ENCODE peak calls at places on chromosomes 1 and 21, in seven cellular contexts. Q is AG08396, O is iPS-NIHi11, M is M059J, S is Ammon's horn, L is NCI-H1436, H is nephron progenitor cell. U is an unnamed sample.

GRCh38 chr21:21085206-21085605 is 87.0 kb downstream of the NCAM2 start:
- DNase-seq in M (no peak), H (no peak), Q (no peak), S (peak; percentile 72), L (no peak), O (no peak), U (no peak)

GRCh38 chr1:221994274-221994698 is 252.4 kb upstream of the DUSP10 start:
- DNase-seq in Q (peak; percentile 25), L (no peak), O (no peak), S (no peak), H (no peak), M (peak; percentile 66), U (no peak)

GRCh38 chr1:8512504-8512903 is 194.6 kb downstream of the SLC45A1 start:
- DNase-seq in H (no peak), L (no peak), Q (no peak), S (no peak), M (no peak), O (no peak), U (no peak)

GRCh38 chr1:194975913-194976312 is 1632.3 kb downstream of the KCNT2 start:
- DNase-seq in L (no peak), H (no peak), O (no peak), S (no peak), M (peak; percentile 69), Q (no peak), U (no peak)

GRCh38 chr1:186152227-186152944 is 222.7 kb downstream of the TPR start:
- DNase-seq in H (no peak), S (no peak), Q (no peak), O (no peak), M (peak; percentile 95), L (no peak), U (no peak)

GRCh38 chr1:231235526-231235925 is 5.5 kb upstream of the GNPAT start:
- DNase-seq in L (no peak), S (no peak), Q (no peak), M (no peak), O (no peak), H (no peak), U (no peak)

GRCh38 chr1:153941826-153942725 is 4.4 kb downstream of the DENND4B start:
- DNase-seq in O (no peak), S (no peak), H (no peak), M (no peak), L (no peak), Q (no peak), U (no peak)

GRCh38 chr1:191256917-191257316 is 779.3 kb upstream of the BRINP3 start:
- DNase-seq in Q (no peak), O (no peak), L (no peak), S (no peak), H (no peak), M (no peak), U (no peak)

GRCh38 chr1:172278478-172278877 is 142.0 kb upstream of the C1orf105 start:
- DNase-seq in Q (peak; percentile 20), H (no peak), S (no peak), M (peak; percentile 77), L (no peak), O (peak; percentile 68), U (no peak)

GRCh38 chr1:3702990-3703728 is 49.1 kb upstream of the CCDC27 start:
- DNase-seq in Q (peak; percentile 57), H (peak; percentile 41), S (no peak), M (peak; percentile 73), O (no peak), L (no peak), U (no peak)

GRCh38 chr1:167842872-167843271 is 71.1 kb downstream of the ADCY10 start:
- DNase-seq in H (no peak), L (no peak), S (no peak), Q (no peak), M (no peak), O (no peak), U (no peak)

GRCh38 chr1:20322825-20323612 is 32.3 kb downstream of the VWA5B1 start:
- DNase-seq in L (no peak), O (no peak), M (peak; percentile 69), Q (no peak), S (no peak), H (no peak), U (no peak)

GRCh38 chr1:66503841-66504470 is 30.0 kb upstream of the SGIP1 start:
- DNase-seq in Q (peak; percentile 35), O (peak; percentile 46), L (peak; percentile 64), S (peak; percentile 75), M (peak; percentile 79), H (peak; percentile 49), U (peak; percentile 23)

GRCh38 chr1:150366416-150367296 is 2.7 kb downstream of the RPRD2 start:
- DNase-seq in M (peak; percentile 30), L (no peak), S (no peak), O (no peak), H (no peak), Q (peak; percentile 7), U (no peak)

GRCh38 chr1:38153426-38154088 is 107.0 kb upstream of the POU3F1 start:
- DNase-seq in S (no peak), O (peak; percentile 28), H (no peak), Q (no peak), M (no peak), L (no peak), U (peak; percentile 81)

GRCh38 chr1:227032396-227032795 is 92.3 kb downstream of the COQ8A start:
- DNase-seq in S (no peak), H (no peak), O (peak; percentile 10), Q (no peak), L (no peak), M (no peak), U (no peak)

GRCh38 chr1:41582851-41583657 is 98.6 kb upstream of the EDN2 start:
- DNase-seq in Q (no peak), S (no peak), O (no peak), M (no peak), H (no peak), L (no peak), U (no peak)

GRCh38 chr1:161726631-161727342 is 5.4 kb downstream of the FCRLB start:
- DNase-seq in Q (peak; percentile 87), L (peak; percentile 18), M (peak; percentile 86), S (peak; percentile 68), O (peak; percentile 87), H (peak; percentile 88), U (no peak)

GRCh38 chr1:10687782-10688408 is 108.6 kb downstream of the CASZ1 start:
- DNase-seq in M (no peak), S (no peak), Q (no peak), H (no peak), L (no peak), O (no peak), U (no peak)

GRCh38 chr1:192952646-192953045 is 106.5 kb downstream of the UCHL5 start:
- DNase-seq in M (peak; percentile 29), Q (no peak), S (no peak), L (no peak), H (no peak), O (no peak), U (no peak)

GRCh38 chr1:15226626-15227286 is 20.3 kb upstream of the FHAD1 start:
- DNase-seq in L (no peak), S (no peak), M (no peak), Q (no peak), H (peak; percentile 37), O (no peak), U (no peak)

GRCh38 chr1:168387781-168388760 is 107.4 kb downstream of the TBX19 start:
- DNase-seq in M (no peak), Q (no peak), S (no peak), L (no peak), H (no peak), O (peak; percentile 44), U (no peak)

GRCh38 chr21:17537299-17537698 is 24.5 kb downstream of the CXADR start:
- DNase-seq in S (no peak), M (peak; percentile 70), L (no peak), Q (no peak), H (no peak), O (no peak), U (no peak)

GRCh38 chr1:32023351-32023750 is 9.7 kb downstream of the KHDRBS1 start:
- DNase-seq in H (no peak), L (no peak), Q (no peak), S (no peak), O (no peak), M (no peak), U (no peak)

U was measured in NCI-H187 treated with DMSO at 0.1 percent for 48 hours.